ENCODE peak calls at places on chromosomes 16 and 17, in five cellular contexts. One of them, this sample, is unnamed.

GRCh38 chr16:87201777-87202176 is 115.4 kb downstream of the C16orf95 start:
- DNase-seq in SK-N-SH: no peak
- DNase-seq in endodermal cell: no peak
- DNase-seq in cardiac fibroblast: no peak
- DNase-seq in GM10248: no peak
- DNase-seq in this sample: no peak

GRCh38 chr17:8740486-8740885 is 4.2 kb downstream of the CCDC42 start:
- DNase-seq in GM10248: peak
- DNase-seq in endodermal cell: peak
- DNase-seq in SK-N-SH: no peak
- DNase-seq in cardiac fibroblast: no peak
- DNase-seq in this sample: no peak

GRCh38 chr17:38560503-38561318 is 45.0 kb downstream of the SRCIN1 start:
- DNase-seq in GM10248: no peak
- DNase-seq in endodermal cell: peak
- DNase-seq in SK-N-SH: no peak
- DNase-seq in cardiac fibroblast: peak
- DNase-seq in this sample: no peak

GRCh38 chr16:66294507-66294906 is 72.0 kb upstream of the CDH5 start:
- DNase-seq in cardiac fibroblast: no peak
- DNase-seq in GM10248: no peak
- DNase-seq in endodermal cell: no peak
- DNase-seq in SK-N-SH: no peak
- DNase-seq in this sample: no peak

GRCh38 chr17:57747221-57748017 is 2.3 kb upstream of the CCDC182 start:
- DNase-seq in GM10248: peak
- DNase-seq in SK-N-SH: peak
- DNase-seq in cardiac fibroblast: peak
- DNase-seq in endodermal cell: peak
- DNase-seq in this sample: peak

GRCh38 chr17:35930211-35931065 is at the start of gene RDM1:
- DNase-seq in GM10248: peak
- DNase-seq in cardiac fibroblast: peak
- DNase-seq in endodermal cell: peak
- DNase-seq in SK-N-SH: peak
- DNase-seq in this sample: peak

GRCh38 chr17:61574542-61575351 is 16.3 kb downstream of the NACA2 start:
- DNase-seq in endodermal cell: peak
- DNase-seq in GM10248: no peak
- DNase-seq in SK-N-SH: peak
- DNase-seq in cardiac fibroblast: peak
- DNase-seq in this sample: peak

GRCh38 chr17:17495448-17496188 is 577 bp downstream of the RASD1 start:
- DNase-seq in GM10248: peak
- DNase-seq in cardiac fibroblast: peak
- DNase-seq in SK-N-SH: no peak
- DNase-seq in endodermal cell: peak
- DNase-seq in this sample: no peak

GRCh38 chr17:37133131-37133530 is 184.4 kb downstream of the AATF start:
- DNase-seq in SK-N-SH: no peak
- DNase-seq in GM10248: no peak
- DNase-seq in endodermal cell: no peak
- DNase-seq in cardiac fibroblast: no peak
- DNase-seq in this sample: no peak

GRCh38 chr16:64440421-64440831 is 681.4 kb downstream of the CDH11 start:
- DNase-seq in SK-N-SH: no peak
- DNase-seq in GM10248: no peak
- DNase-seq in cardiac fibroblast: peak
- DNase-seq in endodermal cell: no peak
- DNase-seq in this sample: no peak

GRCh38 chr17:73393962-73394361 is 82.2 kb upstream of the CDC42EP4 start:
- DNase-seq in SK-N-SH: peak
- DNase-seq in endodermal cell: peak
- DNase-seq in GM10248: no peak
- DNase-seq in cardiac fibroblast: no peak
- DNase-seq in this sample: peak

GRCh38 chr17:59004338-59005111 is 102.2 kb downstream of the TRIM37 start:
- DNase-seq in SK-N-SH: peak
- DNase-seq in GM10248: peak
- DNase-seq in endodermal cell: peak
- DNase-seq in cardiac fibroblast: peak
- DNase-seq in this sample: peak

GRCh38 chr17:46765491-46765890 is 53.0 kb downstream of the WNT3 start:
- DNase-seq in GM10248: no peak
- DNase-seq in cardiac fibroblast: no peak
- DNase-seq in endodermal cell: peak
- DNase-seq in SK-N-SH: peak
- DNase-seq in this sample: no peak

GRCh38 chr17:36932383-36933173 is 4.7 kb upstream of the LHX1 start:
- DNase-seq in GM10248: no peak
- DNase-seq in SK-N-SH: peak
- DNase-seq in endodermal cell: peak
- DNase-seq in cardiac fibroblast: no peak
- DNase-seq in this sample: no peak

GRCh38 chr17:50079334-50080095 is 15.6 kb upstream of the PDK2 start:
- DNase-seq in cardiac fibroblast: peak
- DNase-seq in endodermal cell: peak
- DNase-seq in SK-N-SH: no peak
- DNase-seq in GM10248: no peak
- DNase-seq in this sample: peak

GRCh38 chr17:67700720-67701119 is 17.0 kb upstream of the NOL11 start:
- DNase-seq in GM10248: no peak
- DNase-seq in endodermal cell: no peak
- DNase-seq in SK-N-SH: no peak
- DNase-seq in cardiac fibroblast: no peak
- DNase-seq in this sample: no peak

GRCh38 chr17:38747385-38748328 is 479 bp downstream of the PCGF2 start:
- DNase-seq in cardiac fibroblast: peak
- DNase-seq in endodermal cell: peak
- DNase-seq in GM10248: peak
- DNase-seq in SK-N-SH: peak
- DNase-seq in this sample: peak

GRCh38 chr16:324451-325334 is 27.8 kb downstream of the AXIN1 start:
- DNase-seq in GM10248: peak
- DNase-seq in SK-N-SH: no peak
- DNase-seq in endodermal cell: no peak
- DNase-seq in cardiac fibroblast: no peak
- DNase-seq in this sample: no peak

GRCh38 chr17:55062921-55063320 is 94.4 kb downstream of the STXBP4 start:
- DNase-seq in SK-N-SH: no peak
- DNase-seq in endodermal cell: no peak
- DNase-seq in GM10248: no peak
- DNase-seq in cardiac fibroblast: no peak
- DNase-seq in this sample: no peak

GRCh38 chr17:29131814-29132682 is 48.1 kb downstream of the MYO18A start:
- DNase-seq in GM10248: no peak
- DNase-seq in cardiac fibroblast: peak
- DNase-seq in SK-N-SH: peak
- DNase-seq in endodermal cell: no peak
- DNase-seq in this sample: no peak

DNA sequence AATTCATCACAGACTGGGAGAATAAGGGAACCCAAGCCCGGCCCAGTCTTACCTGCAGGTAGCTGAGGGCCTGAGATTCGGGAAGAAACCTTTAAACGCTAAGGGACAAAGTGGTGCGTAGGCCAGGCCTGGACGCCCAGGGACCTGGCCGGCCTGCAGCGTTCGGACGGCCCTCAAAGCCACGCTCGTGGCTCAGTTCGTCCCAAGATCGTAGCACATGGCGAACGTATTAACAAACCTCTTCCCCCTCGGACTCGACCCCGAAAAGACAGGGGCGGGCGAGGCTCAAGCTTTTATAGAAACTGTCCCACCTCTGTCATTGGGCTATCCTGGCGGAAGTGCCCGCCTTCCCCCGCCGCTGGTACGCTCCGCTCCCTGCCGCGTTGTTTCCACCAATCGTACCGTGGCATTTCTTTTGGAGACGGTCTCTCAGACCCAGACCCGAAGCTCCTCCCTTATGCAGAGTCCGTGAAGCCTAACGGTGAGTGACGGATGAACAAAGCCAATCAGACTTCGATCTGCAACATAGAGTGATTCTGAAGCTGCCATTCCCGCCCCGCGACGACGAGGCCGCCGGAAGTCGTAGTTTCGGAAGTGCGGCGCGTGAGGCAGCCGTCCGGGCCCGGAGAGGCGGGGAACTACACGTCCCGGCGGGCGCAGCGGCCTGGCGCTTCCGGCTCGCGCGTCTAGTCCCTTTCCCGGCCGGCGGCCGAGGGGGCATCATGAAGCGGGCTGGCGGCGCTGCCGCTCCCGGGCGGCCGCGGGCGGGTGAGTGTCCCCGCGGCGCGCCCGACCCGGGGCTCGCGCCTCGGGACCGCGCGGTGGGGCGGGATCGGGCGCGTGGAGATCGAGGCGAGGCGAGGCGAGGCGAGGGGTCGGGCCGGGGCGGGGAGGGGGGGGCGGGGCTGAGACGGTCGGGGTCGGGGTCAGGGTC is at the start of gene TRAF7:
- DNase-seq in SK-N-SH: peak
- DNase-seq in GM10248: peak
- DNase-seq in endodermal cell: peak
- DNase-seq in cardiac fibroblast: peak
- DNase-seq in this sample: peak
- TF ChIP-seq CTCF in SK-N-SH: no peak
- TF ChIP-seq CTCF in GM10248: no peak
- TF ChIP-seq CTCF in endodermal cell: no peak
- TF ChIP-seq CTCF in cardiac fibroblast: no peak
- TF ChIP-seq CTCF in this sample: no peak

DNA sequence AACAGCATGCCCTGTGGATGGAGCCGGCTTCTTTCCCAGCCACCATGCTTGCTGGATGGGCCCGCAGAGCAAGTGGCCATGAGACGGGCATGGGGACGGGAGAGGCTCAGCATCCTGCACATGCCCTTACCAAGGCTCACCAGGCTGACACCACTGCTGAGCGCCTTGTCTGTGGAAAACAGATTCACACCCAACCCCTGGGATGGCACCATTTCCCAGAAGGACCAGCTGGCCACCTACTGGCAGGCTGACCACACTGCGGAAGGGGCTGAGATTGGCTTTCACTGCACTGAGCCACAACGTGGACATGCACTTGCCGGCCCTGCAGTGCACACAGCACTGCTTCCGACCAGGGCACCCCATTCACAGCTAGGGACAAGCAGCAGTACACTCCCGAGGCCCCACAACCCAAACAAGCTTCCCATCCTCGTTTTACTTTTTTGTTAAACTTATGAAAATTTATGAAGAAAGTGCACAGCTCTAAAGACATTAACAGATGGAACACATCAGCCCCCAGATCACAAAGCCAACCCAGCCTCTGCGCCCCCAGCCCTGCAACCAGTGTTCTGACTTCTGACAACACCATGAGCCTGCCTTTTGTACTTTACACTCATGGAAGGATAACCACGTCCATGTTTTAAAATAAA is 13.9 kb upstream of the KRTAP17-1 start:
- DNase-seq in GM10248: no peak
- DNase-seq in endodermal cell: peak
- DNase-seq in cardiac fibroblast: peak
- DNase-seq in SK-N-SH: peak
- DNase-seq in this sample: peak
- TF ChIP-seq CTCF in GM10248: peak
- TF ChIP-seq CTCF in endodermal cell: peak
- TF ChIP-seq CTCF in cardiac fibroblast: peak
- TF ChIP-seq CTCF in SK-N-SH: peak
- TF ChIP-seq CTCF in this sample: peak

GRCh38 chr17:7114875-7115614 is 423 bp upstream of the ASGR2 start:
- DNase-seq in SK-N-SH: no peak
- DNase-seq in cardiac fibroblast: no peak
- DNase-seq in GM10248: no peak
- DNase-seq in endodermal cell: no peak
- DNase-seq in this sample: no peak

GRCh38 chr17:7122386-7122785 is 7.8 kb upstream of the ASGR2 start:
- DNase-seq in GM10248: no peak
- DNase-seq in SK-N-SH: no peak
- DNase-seq in cardiac fibroblast: peak
- DNase-seq in endodermal cell: no peak
- DNase-seq in this sample: no peak

GRCh38 chr17:7124923-7125322 is 10.3 kb upstream of the ASGR2 start:
- DNase-seq in endodermal cell: no peak
- DNase-seq in SK-N-SH: no peak
- DNase-seq in GM10248: no peak
- DNase-seq in cardiac fibroblast: no peak
- DNase-seq in this sample: no peak

GRCh38 chr17:7119314-7119713 is 4.7 kb upstream of the ASGR2 start:
- DNase-seq in GM10248: no peak
- DNase-seq in endodermal cell: no peak
- DNase-seq in SK-N-SH: no peak
- DNase-seq in cardiac fibroblast: no peak
- DNase-seq in this sample: no peak

GRCh38 chr17:7120123-7120522 is 5.5 kb upstream of the ASGR2 start:
- DNase-seq in endodermal cell: no peak
- DNase-seq in SK-N-SH: no peak
- DNase-seq in cardiac fibroblast: no peak
- DNase-seq in GM10248: no peak
- DNase-seq in this sample: no peak
- TF ChIP-seq CTCF in endodermal cell: no peak
- TF ChIP-seq CTCF in SK-N-SH: no peak
- TF ChIP-seq CTCF in cardiac fibroblast: no peak
- TF ChIP-seq CTCF in GM10248: no peak
- TF ChIP-seq CTCF in this sample: no peak

GRCh38 chr16:57859331-57859730 is 57.0 kb upstream of the KIFC3 start:
- DNase-seq in cardiac fibroblast: peak
- DNase-seq in endodermal cell: peak
- DNase-seq in GM10248: no peak
- DNase-seq in SK-N-SH: no peak
- DNase-seq in this sample: peak
- TF ChIP-seq CTCF in cardiac fibroblast: peak
- TF ChIP-seq CTCF in endodermal cell: peak
- TF ChIP-seq CTCF in GM10248: no peak
- TF ChIP-seq CTCF in SK-N-SH: peak
- TF ChIP-seq CTCF in this sample: no peak

This sample was measured in Calu3.